ENCODE peak calls at places on chromosomes 12 and 14, in four cellular contexts. A, J, W and B are unnamed samples. For H3K9me3, the result is how much of the 10 kb centered on the place peaks cover.

GRCh38 chr12:90234455-90234854 is 525.8 kb upstream of the ATP2B1 start:
- DNase-seq in A (no peak), J (no peak), W (no peak), B (no peak)

GRCh38 chr12:131223791-131224567 is 270.3 kb downstream of the ADGRD1 start:
- DNase-seq in A (no peak), J (no peak), W (no peak), B (no peak)

GRCh38 chr12:5191803-5192538 is 148.3 kb downstream of the KCNA5 start:
- DNase-seq in A (no peak), J (no peak), W (no peak), B (no peak)

GRCh38 chr12:25130741-25131188 is 64.2 kb downstream of the DNAI7 start:
- DNase-seq in A (no peak), J (peak), W (no peak), B (no peak)

GRCh38 chr14:101365329-101366158 is 195.8 kb upstream of the DIO3 start:
- DNase-seq in A (no peak), J (no peak), W (no peak), B (peak)

GRCh38 chr12:11884661-11885060 is 186.1 kb upstream of the BCL2L14 start:
- DNase-seq in A (peak), J (peak), W (peak), B (no peak)

GRCh38 chr12:50059440-50060119 is 2.2 kb downstream of the ASIC1 start:
- DNase-seq in A (no peak), J (no peak), W (no peak), B (no peak)

GRCh38 chr14:95891742-95892141 is 15.1 kb downstream of the TUNAR start:
- DNase-seq in A (no peak), J (no peak), W (no peak), B (no peak)

GRCh38 chr12:60194682-60195081 is 598.9 kb downstream of the SLC16A7 start:
- DNase-seq in A (no peak), J (no peak), W (no peak), B (no peak)

GRCh38 chr14:22400590-22401259 is 188.3 kb downstream of the DAD1 start:
- DNase-seq in A (no peak), J (no peak), W (no peak), B (no peak)

GRCh38 chr14:66624319-66624937 is 116.5 kb downstream of the GPHN start:
- DNase-seq in A (peak), J (peak), W (peak), B (no peak)

GRCh38 chr14:89000007-89000942 is 175.8 kb downstream of the TTC8 start:
- DNase-seq in A (peak), J (peak), W (peak), B (no peak)

GRCh38 chr14:49946320-49947141 is 53.6 kb downstream of the ARF6 start:
- DNase-seq in A (peak), J (peak), W (peak), B (no peak)

GRCh38 chr14:46344327-46344937 is 307.1 kb downstream of the RPL10L start:
- DNase-seq in A (no peak), J (peak), W (no peak), B (no peak)

GRCh38 chr12:57604454-57605307 is at the start of gene DTX3:
- DNase-seq in A (no peak), J (no peak), W (no peak), B (peak)

GRCh38 chr12:29376118-29376517 is 4.9 kb downstream of the ERGIC2 start:
- DNase-seq in A (no peak), J (no peak), W (no peak), B (no peak)

GRCh38 chr14:81147140-81147897 is 73.4 kb downstream of the GTF2A1 start:
- DNase-seq in A (no peak), J (no peak), W (no peak), B (no peak)

GRCh38 chr14:90534091-90534837 is 137.4 kb downstream of the CALM1 start:
- DNase-seq in A (no peak), J (no peak), W (no peak), B (no peak)

GRCh38 chr12:79690156-79690605 is 583 bp downstream of the PAWR start:
- DNase-seq in A (no peak), J (peak), W (peak), B (no peak)

GRCh38 chr12:64127811-64128210 is 94.3 kb downstream of the KICS2 start:
- DNase-seq in A (no peak), J (no peak), W (no peak), B (no peak)

GRCh38 chr12:126369487-126370463 is 1304.5 kb downstream of the AACS start:
- DNase-seq in A (no peak), J (no peak), W (no peak), B (no peak)

GRCh38 chr14:36996133-36996856 is 176.1 kb downstream of the SLC25A21 start:
- DNase-seq in A (no peak), J (no peak), W (no peak), B (no peak)

GRCh38 chr12:25254271-25254880 is 3.6 kb upstream of the KRAS start:
- DNase-seq in A (no peak), J (peak), W (no peak), B (no peak)

GRCh38 chr14:73231874-73232851 is 5.1 kb upstream of the PAPLN start:
- DNase-seq in A (no peak), J (peak), W (no peak), B (no peak)

GRCh38 chr14:37697489-37698121 is 102.2 kb downstream of the TTC6 start:
- DNase-seq in A (no peak), J (peak), W (no peak), B (no peak)

GRCh38 chr14:36662543-36663403 is 1.1 kb downstream of the PAX9 start:
- DNase-seq in A (no peak), J (no peak), W (no peak), B (no peak)

GRCh38 chr12:546920-547845 is 87.4 kb downstream of the B4GALNT3 start:
- DNase-seq in A (peak), J (peak), W (peak), B (peak)

GRCh38 chr14:104450811-104451401 is 128.7 kb upstream of the C14orf180 start:
- DNase-seq in A (no peak), J (no peak), W (no peak), B (no peak)

GRCh38 chr14:63039800-63040380 is 5.4 kb downstream of the KCNH5 start:
- DNase-seq in A (no peak), J (peak), W (no peak), B (no peak)

GRCh38 chr12:14247166-14247565 is 118.3 kb upstream of the ATF7IP start:
- DNase-seq in A (no peak), J (no peak), W (no peak), B (no peak)
- H3K9me3 ChIP-seq in A (under half), J (under half), W (under half), B (under half)

DNA sequence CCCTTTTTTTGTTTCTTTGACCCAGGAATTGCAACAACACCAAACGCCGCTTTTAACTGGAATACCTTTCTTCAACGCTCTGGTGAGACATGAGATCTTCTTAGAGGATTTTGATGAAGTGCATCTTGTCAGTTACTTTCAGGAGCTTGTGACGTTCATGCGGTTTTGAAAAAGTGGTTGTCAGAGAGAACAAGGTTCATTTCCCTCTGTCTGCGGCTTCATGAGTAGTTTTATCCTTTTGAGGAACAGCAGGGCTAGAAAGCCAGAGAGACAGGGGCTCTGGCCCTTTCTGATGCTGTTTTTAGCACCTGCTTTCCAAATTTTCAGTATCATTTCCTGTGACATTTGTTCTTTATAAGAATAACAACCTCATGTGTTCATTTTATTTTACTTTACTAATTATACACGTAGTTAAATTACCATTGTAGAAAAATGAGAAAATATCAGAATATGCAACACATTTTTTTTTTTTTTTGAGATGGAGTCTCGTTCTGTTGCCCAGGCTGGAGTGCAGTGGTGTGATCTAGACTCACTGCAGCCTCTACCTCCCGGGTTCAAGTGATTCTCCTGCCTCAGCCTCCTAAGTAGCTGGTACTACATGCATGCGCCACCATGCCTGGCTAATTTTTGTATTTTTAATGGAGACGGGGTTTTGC is 61.8 kb downstream of the GLT1D1 start:
- DNase-seq in A (no peak), J (no peak), W (no peak), B (no peak)
- TF ChIP-seq POLR2A in A (no peak), J (no peak), W (no peak), B (no peak)

DNA sequence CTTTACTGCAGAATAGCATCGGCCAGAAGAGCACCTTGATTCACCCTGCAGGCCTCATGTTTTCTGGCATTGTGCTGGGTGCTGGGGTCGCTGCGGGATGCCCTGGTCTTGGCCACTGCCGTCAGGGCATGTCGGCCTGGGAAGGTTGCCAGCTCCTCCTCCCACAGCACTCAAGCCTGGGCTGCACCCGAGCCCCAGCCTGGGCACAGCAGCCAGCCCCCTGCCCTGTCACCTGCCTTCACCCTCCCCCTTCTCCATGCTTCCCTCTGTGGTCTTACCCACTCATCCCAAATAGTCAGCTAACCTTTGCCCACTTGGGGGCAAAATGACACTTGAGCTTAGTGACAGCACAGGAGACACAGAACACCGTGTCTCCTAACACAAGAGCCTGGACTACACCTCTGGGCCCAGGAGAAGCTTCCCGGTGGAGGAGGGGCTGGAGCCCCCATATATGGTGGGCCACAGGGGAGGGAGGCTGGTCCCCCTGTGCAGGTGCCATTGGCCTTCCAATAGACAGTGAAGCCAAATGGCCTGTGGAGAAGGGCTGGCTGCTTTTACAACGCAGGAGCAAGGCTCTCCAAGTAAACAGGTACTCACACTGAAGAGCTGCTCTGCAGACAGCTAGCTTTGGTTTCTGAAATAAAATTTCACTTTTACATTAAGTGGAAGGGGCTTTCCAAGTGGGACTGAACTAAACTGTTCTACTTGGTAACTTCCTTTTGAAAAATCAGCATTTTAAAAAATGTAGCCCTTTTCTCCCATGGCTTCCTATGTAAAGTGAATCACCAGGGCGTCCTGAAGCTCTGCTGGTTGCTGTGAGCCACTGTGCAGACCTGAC is 51.2 kb upstream of the AMN start:
- DNase-seq in A (no peak), J (no peak), W (no peak), B (no peak)
- H3K4me3 ChIP-seq in A (no peak), J (no peak), W (no peak), B (no peak)

GRCh38 chr14:106062502-106063272 is 536.3 kb downstream of the TMEM121 start:
- DNase-seq in A (no peak), J (no peak), W (no peak), B (no peak)
- H3K9me3 ChIP-seq in A (under half), J (under half), W (under half), B (under half)

DNA sequence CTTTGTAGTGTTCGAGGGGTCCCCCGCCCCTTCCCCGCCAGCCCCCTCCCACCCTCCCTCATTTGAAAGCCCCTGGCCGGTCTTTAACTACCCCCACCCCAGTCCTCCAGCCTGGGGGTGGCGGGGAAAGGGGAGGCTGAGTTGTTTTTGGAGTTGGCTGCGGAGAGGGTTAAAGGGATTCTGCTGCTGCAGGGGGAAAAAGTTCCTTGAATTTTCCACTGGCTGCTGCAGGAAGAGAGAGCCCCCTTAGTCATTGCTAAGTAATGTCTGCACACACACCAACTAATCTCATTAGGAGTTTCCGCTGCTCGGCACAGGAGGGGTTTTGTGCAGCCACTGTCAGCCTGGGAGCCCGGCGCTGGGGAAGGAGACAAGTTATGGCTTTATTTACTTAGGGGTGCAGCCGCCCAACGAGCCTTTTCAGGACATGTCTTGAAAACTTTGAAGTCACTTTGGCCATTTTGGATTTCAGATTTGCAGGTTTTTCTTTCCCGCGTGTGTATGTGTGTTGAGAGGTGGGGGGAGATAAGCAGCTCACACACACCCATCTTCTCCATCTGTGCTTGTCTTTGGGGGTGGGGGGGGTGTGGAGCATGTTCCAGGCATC is 1.8 kb downstream of the ELK3 start:
- DNase-seq in A (peak), J (no peak), W (no peak), B (peak)
- TF ChIP-seq POLR2A in A (no peak), J (no peak), W (no peak), B (no peak)

DNA sequence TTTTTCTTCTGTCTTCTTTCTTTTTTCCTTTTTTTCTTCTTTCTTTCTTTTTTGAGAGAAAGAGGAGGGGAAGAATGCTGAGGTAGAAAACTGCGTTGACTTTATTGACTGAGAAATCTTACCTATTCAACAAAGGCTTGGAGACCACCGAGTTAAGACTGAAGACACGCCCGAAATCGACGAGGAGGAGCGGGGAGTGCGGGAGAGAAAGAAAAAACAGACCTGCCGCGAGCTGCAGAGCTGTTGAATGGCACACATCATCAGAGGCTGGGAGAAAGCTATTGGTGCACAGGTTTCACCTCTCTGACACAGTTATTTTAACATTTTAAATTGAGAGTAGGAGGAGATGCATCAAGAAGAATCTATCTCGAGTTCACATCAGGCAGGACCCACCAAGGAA is 5.1 kb downstream of the ASCL1 start:
- DNase-seq in A (no peak), J (no peak), W (no peak), B (no peak)
- H3K4me3 ChIP-seq in A (no peak), J (no peak), W (no peak), B (no peak)

GRCh38 chr14:99236386-99237133 is 35.4 kb downstream of the BCL11B start:
- DNase-seq in A (no peak), J (no peak), W (no peak), B (no peak)

GRCh38 chr14:99234366-99234765 is 37.6 kb downstream of the BCL11B start:
- DNase-seq in A (no peak), J (no peak), W (no peak), B (no peak)

GRCh38 chr14:99233222-99234035 is 38.6 kb downstream of the BCL11B start:
- DNase-seq in A (no peak), J (no peak), W (no peak), B (no peak)

GRCh38 chr14:99235578-99235977 is 36.4 kb downstream of the BCL11B start:
- DNase-seq in A (no peak), J (no peak), W (no peak), B (no peak)

GRCh38 chr14:99234982-99235491 is 37.0 kb downstream of the BCL11B start:
- DNase-seq in A (no peak), J (no peak), W (no peak), B (no peak)
- H3K9me3 ChIP-seq in A (under half), J (under half), W (under half), B (under half)

GRCh38 chr12:27711957-27712356 is 1.3 kb downstream of the MRPS35 start:
- DNase-seq in A (no peak), J (no peak), W (no peak), B (no peak)
- TF ChIP-seq POLR2A in A (no peak), J (no peak), W (no peak), B (no peak)

GRCh38 chr12:75766263-75767160 is 255.1 kb upstream of the KRR1 start:
- DNase-seq in A (no peak), J (peak), W (no peak), B (no peak)

GRCh38 chr12:75760481-75761324 is 249.3 kb upstream of the KRR1 start:
- DNase-seq in A (no peak), J (no peak), W (no peak), B (no peak)

GRCh38 chr12:75767957-75768356 is 256.5 kb upstream of the KRR1 start:
- DNase-seq in A (no peak), J (no peak), W (no peak), B (no peak)

GRCh38 chr12:75764091-75764490 is 252.7 kb upstream of the KRR1 start:
- DNase-seq in A (no peak), J (no peak), W (no peak), B (no peak)

DNA sequence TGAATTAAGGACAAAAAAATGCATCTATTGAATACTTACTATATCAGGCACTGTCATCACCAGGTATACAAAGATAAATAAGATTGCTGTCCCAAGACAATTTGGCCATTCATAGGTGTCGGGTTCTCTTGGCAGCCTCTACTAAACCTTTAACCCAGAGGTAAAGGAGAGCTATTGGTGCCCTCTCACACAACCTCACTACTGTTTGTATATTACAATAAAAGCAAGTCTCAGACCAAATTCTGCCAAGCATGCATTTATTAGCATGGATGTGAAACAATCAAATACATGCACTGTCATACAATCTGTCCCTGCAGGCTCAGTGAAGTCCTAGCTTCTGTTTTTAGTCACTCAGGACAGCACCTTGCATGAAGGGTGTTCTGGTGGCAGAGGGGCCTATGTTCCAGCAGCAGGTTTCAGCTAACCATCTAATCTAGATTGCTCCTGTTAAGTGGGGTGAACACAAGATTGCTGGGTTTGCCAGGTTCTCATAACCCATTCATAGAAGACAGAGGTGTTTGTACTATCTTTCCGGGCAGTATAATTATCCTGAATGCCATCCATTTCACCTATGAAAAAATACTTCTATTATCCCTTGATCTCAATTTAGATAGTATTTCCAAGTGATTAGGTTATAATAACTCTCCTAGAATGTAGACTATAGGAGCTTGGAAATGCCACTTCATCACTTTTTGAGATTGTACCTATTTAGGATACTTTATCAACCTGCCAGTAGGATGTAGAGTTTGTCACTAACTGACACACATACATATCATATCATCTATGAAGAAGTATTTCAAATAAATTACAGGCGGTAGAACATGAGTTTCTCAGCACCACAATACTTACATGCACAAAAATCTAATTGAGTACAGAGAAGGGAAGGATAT is 254.0 kb upstream of the KRR1 start:
- DNase-seq in A (no peak), J (no peak), W (no peak), B (no peak)
- H3K4me3 ChIP-seq in A (no peak), J (no peak), W (no peak), B (no peak)